ENCODE peak calls at places on chromosomes 13 and 19, in nine cellular contexts. S is adrenal gland, K is ovary, O is A549, R is lower leg skin, I is transverse colon, H is HCT116, N is IMR-90, W is sigmoid colon. D is an unnamed sample.

GRCh38 chr13:75633285-75633684 is 2.8 kb upstream of the LMO7 start:
- DNase-seq in S (no peak), K (no peak), O (no peak), R (no peak), I (no peak), H (no peak), N (peak), W (no peak), D (no peak)

GRCh38 chr19:31066385-31066784 is 282.9 kb downstream of the TSHZ3 start:
- DNase-seq in S (no peak), K (no peak), O (peak), R (peak), I (no peak), H (no peak), N (peak), W (no peak), D (no peak)

GRCh38 chr19:3186891-3187661 is 1.3 kb downstream of the NCLN start:
- DNase-seq in S (peak), K (no peak), O (no peak), R (no peak), I (peak), H (no peak), N (no peak), W (no peak), D (no peak)

GRCh38 chr19:35519291-35519690 is 5.8 kb upstream of the DMKN start:
- DNase-seq in S (no peak), K (no peak), O (peak), R (no peak), I (no peak), H (no peak), N (peak), W (no peak), D (no peak)

GRCh38 chr13:23871616-23872220 is 17.5 kb downstream of the MIPEP start:
- DNase-seq in S (no peak), K (no peak), O (peak), R (no peak), I (no peak), H (no peak), N (peak), W (no peak), D (no peak)

GRCh38 chr13:110294624-110295023 is 12.3 kb downstream of the COL4A1 start:
- DNase-seq in S (no peak), K (no peak), O (no peak), R (no peak), I (no peak), H (no peak), N (no peak), W (no peak), D (no peak)

GRCh38 chr19:54178581-54179261 is 5.8 kb upstream of the TMC4 start:
- DNase-seq in S (no peak), K (no peak), O (no peak), R (no peak), I (no peak), H (no peak), N (no peak), W (no peak), D (no peak)

GRCh38 chr13:48582086-48582485 is 49.2 kb upstream of the RCBTB2 start:
- DNase-seq in S (no peak), K (no peak), O (no peak), R (no peak), I (no peak), H (no peak), N (no peak), W (no peak), D (no peak)

GRCh38 chr13:64457976-64458375 is 2772.2 kb downstream of the PCDH9 start:
- DNase-seq in S (no peak), K (no peak), O (no peak), R (no peak), I (no peak), H (no peak), N (peak), W (no peak), D (no peak)

GRCh38 chr13:42574435-42575311 is 721 bp downstream of the TNFSF11 start:
- DNase-seq in S (no peak), K (no peak), O (no peak), R (no peak), I (no peak), H (no peak), N (no peak), W (no peak), D (peak)

GRCh38 chr19:35549174-35549788 is 3.9 kb downstream of the TMEM147 start:
- DNase-seq in S (peak), K (peak), O (peak), R (peak), I (peak), H (peak), N (peak), W (no peak), D (peak)

GRCh38 chr19:18856385-18857126 is 24.8 kb downstream of the UPF1 start:
- DNase-seq in S (no peak), K (no peak), O (peak), R (no peak), I (no peak), H (no peak), N (no peak), W (no peak), D (no peak)

DNA sequence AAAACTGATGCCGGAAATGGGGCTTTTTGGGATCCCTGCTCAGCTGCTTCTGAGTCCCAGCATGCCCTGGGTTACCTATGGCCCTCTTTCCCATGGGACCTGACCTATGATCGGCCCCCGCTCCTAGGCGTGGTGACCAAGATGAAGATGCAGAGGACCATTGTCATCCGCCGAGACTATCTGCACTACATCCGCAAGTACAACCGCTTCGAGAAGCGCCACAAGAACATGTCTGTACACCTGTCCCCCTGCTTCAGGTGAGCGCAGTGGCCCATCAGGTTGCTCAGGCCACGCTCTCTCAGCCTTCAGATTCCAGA is 1.5 kb downstream of the RPS11 start:
- DNase-seq in S (no peak), K (peak), O (no peak), R (no peak), I (no peak), H (no peak), N (no peak), W (no peak), D (no peak)
- TF ChIP-seq POLR2A in S (no peak), K (no peak), O (no peak), R (no peak), I (no peak), H (no peak), N (no peak), W (no peak), D (no peak)

GRCh38 chr19:38387550-38388309 is at the start of gene GGN:
- DNase-seq in S (peak), K (peak), O (peak), R (peak), I (peak), H (peak), N (peak), W (peak), D (peak)
- TF ChIP-seq POLR2A in S (no peak), K (no peak), O (no peak), R (no peak), I (no peak), H (no peak), N (peak), W (no peak), D (no peak)

DNA sequence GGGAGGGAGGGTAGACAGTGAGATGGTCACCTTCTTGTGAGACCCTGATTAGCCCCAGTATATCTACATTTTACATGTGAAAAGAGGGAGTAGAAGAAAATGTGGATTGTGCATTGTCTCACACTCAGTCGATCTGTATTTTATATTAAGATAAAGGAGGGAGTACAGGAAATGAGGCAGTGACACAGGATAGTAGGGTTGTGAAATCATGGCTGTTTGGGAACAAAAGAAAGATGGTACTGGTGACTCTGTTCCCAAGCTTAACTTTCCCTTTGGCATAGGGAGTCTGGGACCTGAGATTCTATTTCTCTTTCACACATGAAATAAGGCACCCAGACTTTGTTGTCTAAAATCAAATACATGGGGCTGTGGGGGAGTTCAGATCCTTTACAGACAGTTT is 194.7 kb downstream of the ABCC4 start:
- DNase-seq in S (no peak), K (no peak), O (no peak), R (no peak), I (no peak), H (no peak), N (no peak), W (no peak), D (no peak)
- TF ChIP-seq POLR2A in S (no peak), K (no peak), O (no peak), R (no peak), I (no peak), H (no peak), N (no peak), W (no peak), D (no peak)

GRCh38 chr13:41458939-41459753 is 1.8 kb downstream of the RGCC start:
- DNase-seq in S (no peak), K (no peak), O (peak), R (peak), I (peak), H (peak), N (peak), W (peak), D (peak)

GRCh38 chr13:41455725-41456419 is 1.5 kb upstream of the RGCC start:
- DNase-seq in S (no peak), K (no peak), O (peak), R (no peak), I (no peak), H (no peak), N (no peak), W (no peak), D (no peak)

GRCh38 chr13:41458187-41458938 is 1.0 kb downstream of the RGCC start:
- DNase-seq in S (no peak), K (no peak), O (no peak), R (peak), I (peak), H (no peak), N (peak), W (peak), D (no peak)

GRCh38 chr13:41457589-41458186 is 338 bp downstream of the RGCC start:
- DNase-seq in S (no peak), K (no peak), O (no peak), R (no peak), I (no peak), H (no peak), N (no peak), W (no peak), D (peak)

DNA sequence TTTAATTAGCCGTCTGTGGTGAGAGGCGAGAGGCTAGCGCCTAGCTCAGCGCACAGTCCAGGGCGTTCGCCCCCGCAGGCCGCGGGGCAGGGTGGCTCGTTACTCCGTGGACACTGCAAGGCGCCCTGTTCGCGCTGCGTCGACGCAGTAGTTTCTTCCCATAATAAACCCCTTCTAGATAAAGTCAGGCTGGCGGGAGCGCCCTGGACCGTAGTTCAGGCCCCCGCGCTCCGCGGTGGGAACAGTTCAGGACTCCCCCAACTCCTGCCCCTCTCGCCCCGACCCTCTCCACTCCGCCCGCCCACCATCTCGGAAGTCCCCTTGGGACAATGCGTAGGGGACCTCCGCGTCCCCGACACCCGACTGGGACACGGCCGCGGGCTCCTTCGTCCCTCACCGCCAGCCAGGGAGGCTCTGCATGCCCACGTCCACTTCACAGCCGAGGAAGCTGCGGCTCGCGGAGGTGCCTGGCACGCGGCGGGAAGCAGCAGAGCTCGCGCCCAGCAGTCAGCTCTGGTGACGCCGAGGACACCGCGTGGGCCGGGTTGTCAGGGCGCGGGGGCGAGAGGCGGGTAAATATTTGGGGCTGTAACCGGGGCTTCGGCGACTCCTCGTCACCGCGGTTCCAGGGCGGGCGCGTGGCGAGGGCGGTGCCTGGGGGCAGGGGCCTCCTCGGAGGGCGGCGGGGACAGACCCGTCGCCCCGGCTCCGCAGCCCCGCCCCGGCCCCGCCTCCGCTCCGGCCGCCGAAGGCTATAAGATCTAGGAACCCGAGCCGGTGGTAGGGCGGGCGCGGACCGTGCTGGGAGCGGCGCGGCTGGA is at the start of gene RGCC:
- DNase-seq in S (peak), K (peak), O (peak), R (peak), I (peak), H (peak), N (peak), W (peak), D (peak)
- TF ChIP-seq POLR2A in S (peak), K (no peak), O (peak), R (no peak), I (peak), H (no peak), N (no peak), W (no peak), D (no peak)

GRCh38 chr19:39951065-39951650 is 16.7 kb upstream of the FCGBP start:
- DNase-seq in S (no peak), K (no peak), O (no peak), R (no peak), I (no peak), H (no peak), N (no peak), W (no peak), D (no peak)

GRCh38 chr19:39943586-39943985 is 9.2 kb upstream of the FCGBP start:
- DNase-seq in S (no peak), K (no peak), O (peak), R (no peak), I (peak), H (no peak), N (no peak), W (no peak), D (no peak)

GRCh38 chr19:39941615-39942507 is 7.4 kb upstream of the FCGBP start:
- DNase-seq in S (no peak), K (no peak), O (no peak), R (peak), I (peak), H (no peak), N (peak), W (no peak), D (no peak)

GRCh38 chr19:39949026-39949747 is 14.8 kb upstream of the FCGBP start:
- DNase-seq in S (no peak), K (no peak), O (no peak), R (no peak), I (no peak), H (no peak), N (no peak), W (peak), D (no peak)

GRCh38 chr19:39946532-39946931 is 12.1 kb upstream of the FCGBP start:
- DNase-seq in S (no peak), K (no peak), O (no peak), R (no peak), I (no peak), H (no peak), N (no peak), W (no peak), D (no peak)
- TF ChIP-seq POLR2A in S (no peak), K (no peak), O (no peak), R (no peak), I (no peak), H (no peak), N (no peak), W (no peak), D (no peak)

DNA sequence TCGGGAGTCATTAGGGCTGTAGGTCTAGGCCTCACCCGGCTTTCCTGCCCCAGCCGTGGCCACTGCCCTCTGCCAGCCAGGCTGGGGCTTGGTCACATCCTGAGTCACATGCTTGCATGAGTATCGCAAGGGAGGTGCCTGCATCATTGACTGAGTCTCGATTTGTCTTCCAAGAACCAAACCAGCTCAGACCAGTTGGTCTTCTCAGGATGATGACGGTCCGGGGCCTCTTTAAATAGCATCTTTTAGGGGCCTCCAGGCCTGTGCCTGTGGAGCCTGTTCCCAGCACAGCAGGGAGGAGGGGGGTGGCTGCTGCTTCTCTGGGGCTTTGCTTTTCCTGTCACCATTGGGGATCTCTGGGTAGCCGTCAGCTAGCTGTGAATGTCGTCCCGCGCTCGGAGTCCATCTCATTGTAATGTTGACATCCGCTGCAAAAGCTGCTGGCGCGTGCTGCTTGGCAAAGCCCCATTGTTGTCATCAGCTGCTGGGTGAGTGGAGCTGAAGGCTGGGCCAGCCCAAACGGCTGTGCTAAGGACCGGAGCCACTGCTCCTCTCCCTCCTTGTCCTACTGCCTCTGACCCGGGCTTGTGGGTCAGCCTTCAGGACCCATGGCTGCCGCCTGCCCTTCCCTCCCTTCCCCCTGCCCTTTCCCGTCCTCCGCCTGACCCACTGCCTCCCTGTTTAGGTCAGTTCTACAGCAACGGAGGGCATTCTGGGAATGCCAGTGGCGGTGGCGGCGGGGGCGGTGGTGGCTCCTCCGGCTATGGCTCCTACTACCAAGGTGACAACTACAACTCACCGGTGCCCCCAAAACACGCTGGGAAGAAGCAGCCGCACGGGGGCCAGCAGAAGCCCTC is 14.3 kb upstream of the QTRT1 start:
- DNase-seq in S (peak), K (no peak), O (no peak), R (no peak), I (no peak), H (no peak), N (peak), W (no peak), D (no peak)
- TF ChIP-seq POLR2A in S (no peak), K (no peak), O (no peak), R (no peak), I (no peak), H (no peak), N (no peak), W (no peak), D (no peak)

GRCh38 chr19:55370305-55370988 is at the start of gene IL11:
- DNase-seq in S (no peak), K (no peak), O (peak), R (no peak), I (no peak), H (no peak), N (peak), W (no peak), D (no peak)
- TF ChIP-seq POLR2A in S (no peak), K (no peak), O (peak), R (no peak), I (no peak), H (no peak), N (peak), W (no peak), D (no peak)

GRCh38 chr19:43466793-43467192 is 1.4 kb upstream of the LYPD3 start:
- DNase-seq in S (no peak), K (no peak), O (no peak), R (no peak), I (no peak), H (no peak), N (no peak), W (no peak), D (no peak)
- TF ChIP-seq POLR2A in S (no peak), K (no peak), O (no peak), R (no peak), I (no peak), H (no peak), N (no peak), W (no peak), D (no peak)

GRCh38 chr13:40666058-40666904 is at the start of gene FOXO1:
- DNase-seq in S (peak), K (peak), O (peak), R (peak), I (peak), H (peak), N (peak), W (peak), D (peak)
- TF ChIP-seq POLR2A in S (peak), K (peak), O (peak), R (peak), I (peak), H (peak), N (no peak), W (peak), D (peak)

DNA sequence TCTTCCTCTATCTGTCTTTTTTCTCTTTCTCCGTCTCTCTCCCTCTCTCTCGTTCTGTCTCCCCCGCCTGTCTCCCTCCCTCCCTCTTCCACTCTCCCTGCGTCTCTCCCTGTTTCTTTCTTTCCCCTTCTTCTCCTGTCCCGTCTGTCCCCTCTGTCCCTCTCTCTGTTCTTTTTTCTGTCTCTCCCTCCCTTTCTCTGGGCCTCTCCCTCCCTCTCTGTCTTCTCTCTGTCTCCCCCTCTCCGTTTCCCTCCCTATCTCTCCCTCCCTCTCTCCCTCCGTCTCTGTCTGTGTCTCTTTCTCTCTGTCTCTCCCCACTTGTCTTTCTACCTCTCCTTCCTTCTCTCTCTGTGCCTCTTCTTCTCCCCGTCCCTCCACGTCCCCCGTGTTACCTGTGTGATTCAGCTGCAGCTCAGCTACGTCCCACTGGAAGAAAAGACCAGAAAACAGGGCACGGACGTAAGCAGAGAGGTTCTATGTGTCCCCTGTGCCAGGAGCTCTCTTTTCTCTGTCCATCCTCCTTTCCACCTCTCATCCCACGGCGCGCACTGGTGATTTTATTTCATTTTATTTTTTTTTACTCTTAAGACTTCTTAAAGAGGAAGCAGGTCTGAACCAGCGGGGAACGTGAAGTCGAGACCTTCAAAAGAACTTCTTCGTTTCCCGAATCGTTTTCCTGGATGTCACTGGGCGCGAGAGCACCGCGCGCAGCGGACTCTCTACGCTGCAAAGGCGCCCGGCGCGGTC is 1.1 kb downstream of the CD70 start:
- DNase-seq in S (no peak), K (no peak), O (no peak), R (no peak), I (no peak), H (no peak), N (no peak), W (no peak), D (no peak)
- TF ChIP-seq POLR2A in S (no peak), K (no peak), O (no peak), R (no peak), I (no peak), H (no peak), N (no peak), W (no peak), D (no peak)

D was measured in GM12891.